ENCODE peak calls at places on chromosomes 6 and 20, in eight cellular contexts. U, T, Q, W, D, A, R and C are unnamed samples.
A peak's percentile ranks its signal among the peaks of the same experiment; 100 is the strongest.

GRCh38 chr6:7561153-7561964 is 19.9 kb downstream of the DSP start:
- DNase-seq in U (no peak), T (no peak), Q (no peak), W (no peak), D (no peak), A (peak; percentile 65), R (no peak), C (no peak)

GRCh38 chr20:32336918-32337347 is 21.2 kb upstream of the ASXL1 start:
- DNase-seq in U (no peak), T (no peak), Q (no peak), W (no peak), D (no peak), A (peak; percentile 59), R (no peak), C (no peak)

GRCh38 chr20:57389695-57390603 is 1.2 kb upstream of the RBM38 start:
- DNase-seq in U (no peak), T (peak; percentile 29), Q (no peak), W (no peak), D (no peak), A (peak; percentile 53), R (peak; percentile 57), C (no peak)

GRCh38 chr6:74170118-74170517 is 474.1 kb downstream of the CD109 start:
- DNase-seq in U (no peak), T (no peak), Q (peak; percentile 60), W (no peak), D (no peak), A (peak; percentile 1), R (no peak), C (no peak)

GRCh38 chr6:119493980-119494379 is 144.4 kb upstream of the MAN1A1 start:
- DNase-seq in U (no peak), T (no peak), Q (no peak), W (no peak), D (no peak), A (no peak), R (no peak), C (no peak)

GRCh38 chr20:33871362-33871761 is 60.2 kb downstream of the CHMP4B start:
- DNase-seq in U (no peak), T (no peak), Q (no peak), W (no peak), D (no peak), A (no peak), R (no peak), C (no peak)

GRCh38 chr20:52152416-52152815 is 39.2 kb downstream of the ZFP64 start:
- DNase-seq in U (no peak), T (no peak), Q (no peak), W (no peak), D (no peak), A (no peak), R (no peak), C (no peak)

GRCh38 chr6:70673601-70674000 is 5.9 kb downstream of the SMAP1 start:
- DNase-seq in U (no peak), T (no peak), Q (peak; percentile 17), W (no peak), D (no peak), A (no peak), R (no peak), C (no peak)

GRCh38 chr20:38962898-38963484 is 847 bp downstream of the DHX35 start:
- DNase-seq in U (no peak), T (no peak), Q (no peak), W (no peak), D (no peak), A (no peak), R (no peak), C (no peak)

GRCh38 chr6:157714153-157714490 is 108.9 kb upstream of the SNX9 start:
- DNase-seq in U (no peak), T (no peak), Q (peak; percentile 91), W (no peak), D (no peak), A (no peak), R (no peak), C (no peak)

GRCh38 chr6:73734843-73735453 is 38.9 kb downstream of the CD109 start:
- DNase-seq in U (no peak), T (no peak), Q (no peak), W (no peak), D (no peak), A (no peak), R (no peak), C (no peak)

GRCh38 chr6:35317483-35318199 is 20.0 kb downstream of the DEF6 start:
- DNase-seq in U (no peak), T (no peak), Q (no peak), W (no peak), D (no peak), A (peak; percentile 82), R (no peak), C (peak; percentile 65)

GRCh38 chr20:47929368-47930115 is 144.3 kb upstream of the SULF2 start:
- DNase-seq in U (no peak), T (no peak), Q (peak; percentile 60), W (no peak), D (no peak), A (no peak), R (no peak), C (no peak)